ENCODE peak calls at places on chromosomes 16 and 17, in four cellular contexts. U is H1, O is HepG2, F is K562. K is an unnamed sample.

GRCh38 chr17:78781339-78782304 is at the start of gene CYTH1:
- DNase-seq in F (peak; percentile 52), U (peak; percentile 72), O (no peak), K (no peak)

GRCh38 chr17:66310528-66311148 is 8.2 kb downstream of the PRKCA start:
- DNase-seq in U (peak; percentile 57), F (peak; percentile 50), O (no peak), K (no peak)

GRCh38 chr16:47460301-47460754 is 535 bp downstream of the ITFG1 start:
- DNase-seq in O (no peak), F (no peak), U (no peak), K (no peak)

GRCh38 chr17:3569534-3570137 is 12.0 kb upstream of the TRPV3 start:
- DNase-seq in U (no peak), F (no peak), O (no peak), K (no peak)

GRCh38 chr17:40596261-40596919 is 31.1 kb upstream of the CCR7 start:
- DNase-seq in O (peak; percentile 62), F (peak; percentile 69), U (no peak), K (peak; percentile 59)

GRCh38 chr17:42797067-42798007 is 1.2 kb downstream of the COA3 start:
- DNase-seq in O (peak; percentile 74), F (peak; percentile 37), U (no peak), K (no peak)

GRCh38 chr17:78839762-78840529 is 668 bp downstream of the USP36 start:
- DNase-seq in O (peak; percentile 44), F (peak; percentile 44), U (no peak), K (no peak)

GRCh38 chr17:10557422-10557821 is 8.0 kb upstream of the MYH2 start:
- DNase-seq in O (no peak), U (no peak), F (no peak), K (no peak)

GRCh38 chr16:3950343-3951193 is 70.1 kb upstream of the CREBBP start:
- DNase-seq in O (no peak), F (peak; percentile 32), U (no peak), K (no peak)

GRCh38 chr16:71723537-71724319 is 773 bp downstream of the PHLPP2 start:
- DNase-seq in O (peak; percentile 49), F (peak; percentile 83), U (peak; percentile 86), K (no peak)

GRCh38 chr17:67481808-67482207 is 104.7 kb downstream of the PITPNC1 start:
- DNase-seq in F (no peak), U (no peak), O (no peak), K (no peak)

GRCh38 chr17:4956493-4957061 is 5.7 kb downstream of the ENO3 start:
- DNase-seq in O (no peak), U (peak; percentile 93), F (peak; percentile 59), K (no peak)

GRCh38 chr17:80036715-80037477 is 454 bp downstream of the CCDC40 start:
- DNase-seq in F (peak; percentile 20), U (peak; percentile 85), O (peak; percentile 57), K (no peak)

GRCh38 chr17:27550974-27551505 is 79.9 kb upstream of the LGALS9 start:
- DNase-seq in F (no peak), U (no peak), O (no peak), K (no peak)

GRCh38 chr17:81429813-81430510 is 34.7 kb downstream of the BAHCC1 start:
- DNase-seq in F (no peak), O (no peak), U (no peak), K (no peak)

GRCh38 chr16:23768581-23768980 is 13.8 kb downstream of the CHP2 start:
- DNase-seq in O (no peak), F (no peak), U (no peak), K (no peak)

GRCh38 chr16:22757202-22757601 is 56.8 kb upstream of the HS3ST2 start:
- DNase-seq in O (no peak), U (no peak), F (no peak), K (no peak)

GRCh38 chr17:58304735-58305486 is 23.7 kb downstream of the TSPOAP1 start:
- DNase-seq in O (no peak), F (no peak), U (peak; percentile 38), K (no peak)

GRCh38 chr16:85829751-85830445 is 30.4 kb downstream of the COX4I1 start:
- DNase-seq in F (no peak), O (no peak), U (no peak), K (no peak)

GRCh38 chr17:42814633-42815399 is 9.3 kb downstream of the BECN1 start:
- DNase-seq in O (no peak), U (no peak), F (no peak), K (no peak)

GRCh38 chr16:89899879-89900481 is 18.7 kb upstream of the MC1R start:
- DNase-seq in F (no peak), O (no peak), U (no peak), K (no peak)

GRCh38 chr17:81414751-81415516 is 19.7 kb downstream of the BAHCC1 start:
- DNase-seq in F (no peak), O (no peak), U (no peak), K (no peak)

DNA sequence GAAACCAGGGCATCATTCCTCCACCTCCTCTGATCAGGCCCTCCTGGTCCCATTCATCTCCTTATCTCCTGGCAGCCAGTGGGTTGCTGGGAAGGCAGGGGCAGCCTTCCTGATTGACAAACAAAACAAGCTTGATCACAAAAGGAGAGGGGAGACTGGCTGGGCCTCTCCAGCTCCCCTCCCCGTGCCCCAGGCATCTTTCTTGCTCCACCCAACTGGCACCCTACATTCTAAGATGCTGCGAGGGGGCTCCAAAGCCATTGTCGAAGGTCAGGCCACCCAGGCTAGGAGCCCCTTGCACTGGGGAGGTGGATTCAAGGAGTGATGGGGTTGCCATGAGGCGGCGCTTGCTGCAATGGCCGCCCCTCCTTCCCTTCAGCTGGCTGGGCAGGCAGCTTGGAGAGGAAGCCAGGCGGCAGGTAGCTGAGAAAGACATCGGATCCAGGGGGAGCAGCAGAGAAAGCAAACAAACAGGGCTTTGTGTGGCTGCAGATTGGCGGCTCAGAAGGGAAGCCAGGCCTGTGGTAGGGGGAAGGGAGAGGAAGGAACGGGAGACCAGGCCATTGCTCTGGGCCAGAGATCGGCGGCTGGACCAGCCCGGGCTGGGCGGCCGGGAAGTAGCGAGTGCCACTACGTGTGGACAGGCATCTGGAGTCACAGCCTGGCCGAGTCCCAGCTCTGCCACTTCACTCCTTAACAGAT is 12.1 kb downstream of the RAI1 start:
- DNase-seq in O (peak; percentile 88), F (no peak), U (no peak), K (no peak)
- TF ChIP-seq EZH2 in O (no peak), F (no peak), U (peak; percentile 4), K (no peak)

GRCh38 chr16:66474750-66475199 is 47.7 kb downstream of the BEAN1 start:
- DNase-seq in F (no peak), U (peak; percentile 33), O (no peak), K (peak; percentile 9)
- TF ChIP-seq TAF1 in F (no peak), U (no peak), O (no peak), K (no peak)

GRCh38 chr17:38571833-38572274 is 33.9 kb downstream of the SRCIN1 start:
- DNase-seq in F (no peak), O (no peak), U (no peak), K (no peak)
- TF ChIP-seq EZH2 in F (no peak), O (peak; percentile 42), U (no peak), K (no peak)

GRCh38 chr16:69476920-69477418 is 52.5 kb downstream of the CYB5B start:
- DNase-seq in O (peak; percentile 29), U (no peak), F (peak; percentile 55), K (no peak)
- TF ChIP-seq TAF1 in O (no peak), U (no peak), F (no peak), K (no peak)

GRCh38 chr16:88785106-88785924 is at the start of gene PIEZO1:
- DNase-seq in F (peak; percentile 89), O (no peak), U (no peak), K (no peak)
- TF ChIP-seq EZH2 in F (no peak), O (no peak), U (no peak), K (no peak)

GRCh38 chr17:48612456-48612853 is 1.6 kb upstream of the HOXB7 start:
- DNase-seq in F (no peak), O (no peak), U (no peak), K (no peak)
- TF ChIP-seq TAF1 in F (no peak), O (no peak), U (no peak), K (no peak)

GRCh38 chr17:74862108-74862901 is 2.6 kb upstream of the GRIN2C start:
- DNase-seq in O (peak; percentile 59), U (peak; percentile 94), F (peak; percentile 65), K (no peak)
- TF ChIP-seq EZH2 in O (no peak), U (no peak), F (no peak), K (no peak)

DNA sequence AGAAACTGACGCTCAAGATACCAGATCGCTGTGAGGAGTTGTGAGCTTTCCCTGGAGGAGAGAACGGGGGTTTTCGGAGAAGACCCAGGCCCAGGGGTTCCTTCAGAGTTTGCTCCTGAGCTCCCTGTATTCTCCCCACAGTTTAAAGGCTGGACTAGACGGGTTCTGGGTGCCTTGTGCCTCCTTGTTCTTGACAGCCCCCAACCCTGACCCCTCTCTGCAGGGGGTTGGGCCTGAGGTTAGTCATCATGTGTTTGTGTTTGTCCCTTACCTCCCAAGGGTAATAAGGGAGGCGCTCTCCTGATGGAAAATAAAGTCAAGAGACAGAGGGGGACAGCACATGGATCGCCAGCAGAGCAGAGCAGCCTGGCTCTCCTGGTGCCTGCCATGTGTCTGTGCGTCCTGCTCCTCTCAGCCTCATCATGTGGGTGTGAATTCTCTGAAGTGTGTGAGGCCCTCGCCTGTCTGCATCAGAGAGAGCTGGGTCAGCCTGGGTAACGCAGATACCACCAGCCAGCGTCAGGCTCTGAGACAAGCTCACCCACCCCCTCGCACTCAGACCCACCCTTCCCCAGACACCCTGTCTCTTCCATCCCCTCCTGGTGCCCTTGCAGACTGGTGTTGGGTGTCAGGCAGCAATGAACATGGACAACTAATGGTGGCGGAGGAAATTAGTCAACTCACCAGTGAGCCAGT is 8.8 kb downstream of the HEXIM2 start:
- DNase-seq in F (no peak), O (no peak), U (no peak), K (no peak)
- TF ChIP-seq TAF1 in F (no peak), O (no peak), U (no peak), K (no peak)

DNA sequence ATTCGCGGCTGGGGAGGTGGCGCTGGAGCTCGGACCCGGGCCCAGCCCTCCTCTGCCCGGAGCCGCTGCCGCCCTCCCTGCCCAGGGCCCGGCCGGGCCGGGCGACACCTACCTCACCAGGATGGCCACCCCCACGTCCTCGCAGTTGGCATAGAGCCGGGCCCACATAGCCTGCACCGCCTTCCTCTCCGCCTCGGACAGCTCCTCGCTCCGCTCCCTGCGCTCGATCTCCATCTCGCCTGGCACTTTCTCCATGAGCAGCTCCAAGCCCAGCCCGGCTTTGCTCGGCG is 276 bp downstream of the CYGB start:
- DNase-seq in U (peak; percentile 73), F (no peak), O (no peak), K (no peak)
- TF ChIP-seq EZH2 in U (peak; percentile 13), F (no peak), O (no peak), K (no peak)

GRCh38 chr16:49024896-49025295 is 256.7 kb downstream of the CBLN1 start:
- DNase-seq in F (no peak), U (no peak), O (no peak), K (no peak)
- TF ChIP-seq TAF1 in F (no peak), U (no peak), O (no peak), K (no peak)